ENCODE peak calls at places on chromosomes 12 and 14, in four cellular contexts. F, L, N and S are unnamed samples.

GRCh38 chr14:98564541-98564940 is 707.5 kb downstream of the BCL11B start:
- DNase-seq in F (no peak), L (no peak), N (no peak), S (no peak)

GRCh38 chr12:132078190-132078589 is 65.9 kb downstream of the DDX51 start:
- DNase-seq in F (peak), L (no peak), N (no peak), S (no peak)

GRCh38 chr12:6215932-6216494 is 15.8 kb downstream of the CD9 start:
- DNase-seq in F (peak), L (peak), N (no peak), S (no peak)

GRCh38 chr14:77986808-77987207 is 183.4 kb upstream of the NRXN3 start:
- DNase-seq in F (no peak), L (no peak), N (no peak), S (no peak)

GRCh38 chr12:67981236-67982164 is 7.7 kb upstream of the IFNG-AS1 start:
- DNase-seq in F (peak), L (peak), N (no peak), S (no peak)

GRCh38 chr14:54803926-54804719 is 98.5 kb downstream of the GCH1 start:
- DNase-seq in F (no peak), L (no peak), N (no peak), S (no peak)

GRCh38 chr14:76708771-76709170 is 52.5 kb upstream of the VASH1 start:
- DNase-seq in F (no peak), L (no peak), N (no peak), S (no peak)

GRCh38 chr12:55932546-55932919 is 1.6 kb downstream of the DGKA start:
- DNase-seq in F (peak), L (no peak), N (peak), S (no peak)

GRCh38 chr14:100118377-100119011 is 41.0 kb downstream of the DEGS2 start:
- DNase-seq in F (peak), L (no peak), N (no peak), S (no peak)

GRCh38 chr12:116434155-116435065 is 124.8 kb upstream of the MAP1LC3B2 start:
- DNase-seq in F (peak), L (peak), N (peak), S (no peak)

GRCh38 chr14:69716483-69717187 is 50.3 kb upstream of the SRSF5 start:
- DNase-seq in F (peak), L (no peak), N (no peak), S (no peak)

GRCh38 chr14:72049462-72049861 is 117.2 kb downstream of the RGS6 start:
- DNase-seq in F (no peak), L (no peak), N (no peak), S (peak)

GRCh38 chr12:80862606-80863005 is 75.1 kb downstream of the LIN7A start:
- DNase-seq in F (peak), L (no peak), N (no peak), S (no peak)

GRCh38 chr14:51912112-51912786 is 51.8 kb downstream of the GNG2 start:
- DNase-seq in F (no peak), L (no peak), N (no peak), S (no peak)

GRCh38 chr14:90336985-90337384 is 5.2 kb upstream of the NRDE2 start:
- DNase-seq in F (no peak), L (no peak), N (no peak), S (no peak)

GRCh38 chr14:104547310-104547997 is 32.1 kb upstream of the C14orf180 start:
- DNase-seq in F (no peak), L (no peak), N (peak), S (no peak)

GRCh38 chr14:59343585-59343984 is 121.6 kb downstream of the GPR135 start:
- DNase-seq in F (no peak), L (no peak), N (no peak), S (no peak)

GRCh38 chr14:54600685-54601084 is 33.8 kb downstream of the SAMD4A start:
- DNase-seq in F (peak), L (no peak), N (no peak), S (no peak)

GRCh38 chr14:95774265-95775160 is 60.6 kb upstream of the TCL1A start:
- DNase-seq in F (peak), L (peak), N (peak), S (peak)

GRCh38 chr14:85537526-85537925 is 7.6 kb downstream of the FLRT2 start:
- DNase-seq in F (no peak), L (no peak), N (no peak), S (no peak)

GRCh38 chr12:13024151-13024946 is 19.8 kb upstream of the FAM234B start:
- DNase-seq in F (peak), L (peak), N (no peak), S (no peak)

GRCh38 chr12:29858270-29858786 is 74.6 kb upstream of the TMTC1 start:
- DNase-seq in F (no peak), L (no peak), N (no peak), S (peak)

GRCh38 chr12:116843085-116843484 is 38.2 kb downstream of the HRK start:
- DNase-seq in F (no peak), L (no peak), N (no peak), S (no peak)

GRCh38 chr12:6825398-6826124 is 2.6 kb upstream of the P3H3 start:
- DNase-seq in F (peak), L (peak), N (peak), S (no peak)

GRCh38 chr12:100403446-100403845 is 46.6 kb downstream of the SLC17A8 start:
- DNase-seq in F (no peak), L (no peak), N (no peak), S (no peak)

GRCh38 chr12:3035815-3036702 is 41.1 kb upstream of the TSPAN9 start:
- DNase-seq in F (peak), L (no peak), N (peak), S (no peak)

GRCh38 chr12:47758834-47759690 is at the start of gene RAPGEF3:
- DNase-seq in F (peak), L (peak), N (peak), S (no peak)

GRCh38 chr12:88471641-88472040 is 108.6 kb downstream of the KITLG start:
- DNase-seq in F (peak), L (no peak), N (no peak), S (no peak)

GRCh38 chr14:90567191-90567590 is 170.4 kb downstream of the CALM1 start:
- DNase-seq in F (no peak), L (no peak), N (no peak), S (no peak)

GRCh38 chr14:100263141-100263540 is 24.2 kb downstream of the YY1 start:
- DNase-seq in F (no peak), L (no peak), N (no peak), S (no peak)

GRCh38 chr14:72024043-72024407 is 91.8 kb downstream of the RGS6 start:
- DNase-seq in F (peak), L (no peak), N (peak), S (peak)

GRCh38 chr14:70601162-70601561 is 707 bp upstream of the MED6 start:
- DNase-seq in F (peak), L (no peak), N (no peak), S (no peak)

GRCh38 chr14:41389355-41389754 is 217.3 kb upstream of the LRFN5 start:
- DNase-seq in F (no peak), L (no peak), N (no peak), S (no peak)

GRCh38 chr12:6254491-6254890 is 54.3 kb downstream of the CD9 start:
- DNase-seq in F (no peak), L (no peak), N (no peak), S (no peak)

GRCh38 chr14:105078294-105078693 is 13.1 kb upstream of the GPR132 start:
- DNase-seq in F (no peak), L (no peak), N (no peak), S (no peak)

GRCh38 chr14:104978774-104979691 is 859 bp upstream of the AHNAK2 start:
- DNase-seq in F (no peak), L (no peak), N (no peak), S (no peak)

GRCh38 chr12:15186593-15186992 is 34.6 kb downstream of the RERG start:
- DNase-seq in F (no peak), L (no peak), N (peak), S (no peak)

GRCh38 chr14:50285861-50286260 is 26.2 kb downstream of the L2HGDH start:
- DNase-seq in F (no peak), L (no peak), N (no peak), S (no peak)
- TF ChIP-seq RCOR1 in F (no peak), L (no peak), N (no peak), S (no peak)

DNA sequence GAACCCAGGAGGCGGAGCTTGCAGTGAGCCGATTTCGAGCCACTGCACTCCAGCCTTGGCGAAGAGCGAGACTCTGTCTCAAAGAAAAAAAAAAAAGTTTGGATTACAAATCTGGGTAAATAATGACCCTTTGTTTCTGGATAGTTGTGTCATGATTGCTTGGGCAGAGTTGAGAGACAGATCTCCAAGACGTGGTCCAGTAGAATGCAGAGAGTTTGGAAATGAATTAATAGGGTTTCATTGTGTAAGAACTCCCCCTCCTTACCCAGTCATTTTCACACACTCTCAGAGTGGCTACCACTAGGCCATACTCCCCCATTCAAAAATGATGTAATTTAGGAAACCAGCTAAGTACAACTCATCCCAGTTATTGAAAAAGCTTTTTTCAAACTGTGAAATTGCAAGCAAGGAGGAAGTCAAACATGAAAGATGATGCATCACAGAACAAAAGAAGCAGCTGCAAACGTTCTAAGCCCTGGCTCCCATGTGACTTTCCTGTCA is 1331.9 kb downstream of the AACS start:
- DNase-seq in F (no peak), L (no peak), N (no peak), S (no peak)
- TF ChIP-seq RCOR1 in F (no peak), L (no peak), N (no peak), S (no peak)

DNA sequence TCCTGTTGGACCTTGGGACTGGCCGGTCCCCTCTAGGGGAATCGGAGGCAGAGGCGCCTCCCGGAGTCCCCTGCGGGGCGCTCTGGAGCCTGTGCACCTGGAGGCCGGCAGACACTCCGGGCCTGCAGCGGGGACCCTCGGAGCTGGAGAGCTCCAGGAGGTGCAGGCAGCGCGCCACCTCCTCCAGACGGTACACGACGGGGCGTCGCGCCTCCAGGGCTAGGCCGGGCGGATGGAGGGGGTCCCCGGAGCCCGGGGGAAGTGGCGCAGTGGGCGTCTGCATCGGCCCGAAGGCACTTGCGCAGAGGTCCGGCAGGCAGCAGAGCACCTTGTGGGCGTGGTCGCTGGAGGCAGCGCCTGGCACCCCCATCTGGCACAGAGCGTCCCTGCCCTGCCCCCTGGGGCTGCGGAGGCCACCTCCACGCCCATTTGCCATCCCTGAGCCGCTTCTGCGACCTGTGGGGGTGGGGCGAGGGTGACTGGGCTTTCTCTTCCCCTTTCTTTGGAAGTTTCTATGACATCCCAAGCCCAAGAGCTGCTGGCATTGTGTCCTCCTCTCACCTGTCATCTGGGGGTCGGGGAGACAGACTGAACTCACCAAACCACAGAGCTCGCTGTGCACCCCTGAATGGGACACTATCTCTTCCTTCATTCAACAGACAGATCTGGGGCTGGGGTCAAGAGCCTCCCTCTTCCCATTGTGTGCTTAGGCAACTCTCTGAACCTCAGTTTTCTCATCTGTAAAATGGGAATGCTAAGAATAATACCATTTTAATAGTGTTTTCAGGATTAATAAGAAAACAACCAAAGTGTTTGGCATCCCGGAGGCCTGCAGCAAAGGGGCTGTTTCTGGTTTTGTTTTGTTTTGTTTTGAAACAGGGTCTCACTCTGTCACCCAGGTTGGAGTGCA is 37.5 kb upstream of the CORO1C start:
- DNase-seq in F (no peak), L (peak), N (peak), S (peak)
- TF ChIP-seq RCOR1 in F (no peak), L (no peak), N (no peak), S (no peak)

DNA sequence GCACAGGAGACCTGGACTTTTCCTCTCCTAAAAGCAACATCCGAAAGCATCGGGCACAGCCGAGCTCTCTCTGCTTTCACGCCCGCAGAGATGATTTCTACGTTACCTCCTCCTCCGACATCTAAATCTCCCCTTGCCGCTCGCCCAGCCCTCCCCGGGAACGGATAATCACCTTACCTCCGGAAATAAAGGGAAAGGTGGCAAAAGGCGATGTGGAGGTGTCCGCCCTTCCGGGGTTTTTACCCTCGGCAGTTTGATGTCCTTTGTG is 560 bp downstream of the SLC38A1 start:
- DNase-seq in F (peak), L (no peak), N (no peak), S (no peak)
- TF ChIP-seq RCOR1 in F (no peak), L (no peak), N (no peak), S (no peak)

DNA sequence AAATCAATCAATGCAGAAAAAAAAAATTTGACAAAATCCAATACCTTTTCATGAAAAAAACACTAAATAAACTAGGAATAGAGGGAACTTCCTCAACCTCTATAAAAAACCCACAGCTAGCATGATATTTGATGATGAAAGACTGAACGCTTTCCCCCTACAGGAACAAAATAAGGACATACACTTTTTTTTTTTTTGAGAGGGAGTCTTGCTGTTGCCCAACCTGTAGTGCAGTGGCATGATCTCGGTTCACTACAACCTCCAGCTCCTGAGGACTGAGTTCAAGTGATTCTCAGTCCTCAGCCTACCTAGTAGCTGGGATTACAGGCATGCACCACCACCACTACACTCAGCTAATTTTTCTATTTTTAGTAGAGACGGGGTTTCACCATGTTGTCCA is 17.9 kb upstream of the CAMKK2 start:
- DNase-seq in F (no peak), L (no peak), N (no peak), S (no peak)
- TF ChIP-seq RCOR1 in F (no peak), L (no peak), N (no peak), S (no peak)

GRCh38 chr14:34208532-34208931 is 253.5 kb downstream of the SPTSSA start:
- DNase-seq in F (no peak), L (no peak), N (no peak), S (no peak)

GRCh38 chr14:34203271-34203722 is 252.4 kb upstream of the EGLN3 start:
- DNase-seq in F (no peak), L (no peak), N (no peak), S (no peak)

GRCh38 chr14:34201909-34202622 is 251.2 kb upstream of the EGLN3 start:
- DNase-seq in F (no peak), L (no peak), N (no peak), S (no peak)

GRCh38 chr14:34205799-34206198 is 254.9 kb upstream of the EGLN3 start:
- DNase-seq in F (no peak), L (no peak), N (no peak), S (no peak)

DNA sequence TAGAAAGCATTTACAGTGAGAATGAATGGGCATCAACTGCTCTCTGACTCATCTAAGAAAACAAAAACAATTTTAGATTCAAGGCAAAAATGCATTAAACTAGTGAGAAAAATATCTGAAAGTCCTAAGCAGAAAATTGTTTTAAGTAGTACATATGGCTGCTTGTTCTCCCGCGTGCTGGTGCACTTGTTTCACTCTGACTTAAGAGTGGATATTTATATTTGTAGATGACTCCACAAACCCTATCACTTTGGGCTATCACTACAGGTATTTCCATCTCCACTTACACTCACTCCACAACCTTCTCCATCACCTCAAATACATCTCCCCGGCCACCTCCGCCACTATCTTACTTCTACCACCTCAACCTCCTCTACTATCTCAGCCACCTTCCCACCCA is 253.9 kb upstream of the EGLN3 start:
- DNase-seq in F (no peak), L (no peak), N (no peak), S (no peak)
- TF ChIP-seq RCOR1 in F (no peak), L (no peak), N (no peak), S (no peak)

GRCh38 chr12:109331546-109331945 is 16.2 kb upstream of the MYO1H start:
- DNase-seq in F (no peak), L (no peak), N (peak), S (no peak)
- TF ChIP-seq RCOR1 in F (no peak), L (no peak), N (no peak), S (no peak)